ENCODE peak calls at places on chromosome 9, in eight cellular contexts. C is colonic mucosa, M is A172, G is adipocyte, I is GM03348, R is GM19239, X is fibroblast of pulmonary artery, T is breast epithelium. Z is an unnamed sample.

GRCh38 chr9:95155211-95155610 is 162.3 kb downstream of the FANCC start:
- DNase-seq in C (no peak), M (no peak), G (no peak), I (no peak), R (no peak), X (no peak), T (no peak), Z (no peak)

GRCh38 chr9:129669946-129670345 is 4.5 kb downstream of the PRRX2 start:
- DNase-seq in C (no peak), M (no peak), G (peak; percentile 84), I (peak; percentile 56), R (no peak), X (no peak), T (no peak), Z (no peak)

GRCh38 chr9:113349434-113350337 is at the start of gene BSPRY:
- DNase-seq in C (peak; percentile 63), M (no peak), G (no peak), I (peak; percentile 38), R (peak; percentile 50), X (no peak), T (no peak), Z (no peak)

GRCh38 chr9:114804504-114804903 is 1.3 kb downstream of the TNFSF15 start:
- DNase-seq in C (peak; percentile 84), M (peak; percentile 91), G (peak; percentile 71), I (peak; percentile 48), R (no peak), X (peak; percentile 77), T (peak; percentile 34), Z (no peak)

GRCh38 chr9:85729882-85730281 is 11.9 kb downstream of the AGTPBP1 start:
- DNase-seq in C (no peak), M (no peak), G (no peak), I (no peak), R (no peak), X (no peak), T (no peak), Z (no peak)

GRCh38 chr9:105693435-105694275 is 686 bp upstream of the TMEM38B start:
- DNase-seq in C (no peak), M (no peak), G (peak; percentile 20), I (no peak), R (no peak), X (no peak), T (no peak), Z (no peak)

GRCh38 chr9:137025120-137025966 is 2.7 kb downstream of the ABCA2 start:
- DNase-seq in C (peak; percentile 59), M (no peak), G (no peak), I (no peak), R (no peak), X (no peak), T (peak; percentile 79), Z (no peak)

GRCh38 chr9:124266139-124266825 is 8.5 kb downstream of the NEK6 start:
- DNase-seq in C (no peak), M (no peak), G (no peak), I (no peak), R (no peak), X (no peak), T (no peak), Z (no peak)

GRCh38 chr9:134671341-134672113 is 29.9 kb downstream of the COL5A1 start:
- DNase-seq in C (no peak), M (peak; percentile 68), G (peak; percentile 30), I (no peak), R (no peak), X (no peak), T (no peak), Z (no peak)

GRCh38 chr9:135985459-135985774 is 24.2 kb upstream of the UBAC1 start:
- DNase-seq in C (no peak), M (no peak), G (no peak), I (no peak), R (no peak), X (no peak), T (no peak), Z (no peak)

GRCh38 chr9:124341455-124342170 is 73.6 kb downstream of the PSMB7 start:
- DNase-seq in C (no peak), M (no peak), G (no peak), I (no peak), R (no peak), X (no peak), T (no peak), Z (no peak)

GRCh38 chr9:131398204-131398603 is 4.3 kb downstream of the PRRC2B start:
- DNase-seq in C (no peak), M (no peak), G (no peak), I (no peak), R (peak; percentile 62), X (no peak), T (peak; percentile 50), Z (no peak)

GRCh38 chr9:2241461-2241874 is 226.3 kb downstream of the SMARCA2 start:
- DNase-seq in C (peak; percentile 22), M (no peak), G (no peak), I (peak; percentile 66), R (no peak), X (peak; percentile 92), T (no peak), Z (no peak)

GRCh38 chr9:92680166-92681119 is 10.5 kb upstream of the IPPK start:
- DNase-seq in C (no peak), M (no peak), G (no peak), I (no peak), R (no peak), X (no peak), T (no peak), Z (no peak)

GRCh38 chr9:38141751-38142150 is 72.7 kb upstream of the SHB start:
- DNase-seq in C (no peak), M (peak; percentile 78), G (peak; percentile 57), I (peak; percentile 77), R (no peak), X (peak; percentile 52), T (no peak), Z (no peak)

GRCh38 chr9:7089391-7089790 is 331.6 kb downstream of the KDM4C start:
- DNase-seq in C (no peak), M (no peak), G (no peak), I (no peak), R (no peak), X (no peak), T (no peak), Z (no peak)

GRCh38 chr9:137006116-137007003 is 10.0 kb upstream of the CLIC3 start:
- DNase-seq in C (no peak), M (no peak), G (no peak), I (no peak), R (no peak), X (peak; percentile 43), T (no peak), Z (no peak)

GRCh38 chr9:131734165-131734610 is 5.7 kb downstream of the RAPGEF1 start:
- DNase-seq in C (peak; percentile 89), M (peak; percentile 64), G (peak; percentile 22), I (no peak), R (no peak), X (peak; percentile 47), T (peak; percentile 55), Z (no peak)

GRCh38 chr9:72145093-72145492 is 4.1 kb upstream of the GDA start:
- DNase-seq in C (no peak), M (no peak), G (no peak), I (no peak), R (no peak), X (no peak), T (no peak), Z (no peak)

GRCh38 chr9:137974746-137975526 is 97.4 kb downstream of the CACNA1B start:
- DNase-seq in C (no peak), M (no peak), G (no peak), I (no peak), R (no peak), X (no peak), T (no peak), Z (no peak)

GRCh38 chr9:27565669-27566068 is 7.6 kb downstream of the C9orf72 start:
- DNase-seq in C (no peak), M (no peak), G (no peak), I (no peak), R (no peak), X (no peak), T (no peak), Z (no peak)

GRCh38 chr9:127979333-127980055 is 1.3 kb downstream of the EEIG1 start:
- DNase-seq in C (peak; percentile 76), M (peak; percentile 58), G (peak; percentile 76), I (peak; percentile 70), R (peak; percentile 53), X (peak; percentile 54), T (no peak), Z (no peak)

GRCh38 chr9:136939996-136940525 is 4.5 kb downstream of the FBXW5 start:
- DNase-seq in C (no peak), M (no peak), G (no peak), I (no peak), R (no peak), X (no peak), T (no peak), Z (no peak)

GRCh38 chr9:35172878-35173277 is 11.1 kb downstream of the UNC13B start:
- DNase-seq in C (no peak), M (no peak), G (no peak), I (no peak), R (no peak), X (no peak), T (no peak), Z (no peak)

GRCh38 chr9:94806307-94806893 is 79.9 kb downstream of the AOPEP start:
- DNase-seq in C (no peak), M (peak; percentile 31), G (no peak), I (no peak), R (no peak), X (peak; percentile 49), T (no peak), Z (no peak)

GRCh38 chr9:115668506-115668905 is 485.1 kb upstream of the PAPPA start:
- DNase-seq in C (no peak), M (peak; percentile 61), G (peak; percentile 83), I (peak; percentile 74), R (no peak), X (peak; percentile 94), T (no peak), Z (no peak)

GRCh38 chr9:108544866-108545265 is 310.9 kb downstream of the ACTL7B start:
- DNase-seq in C (no peak), M (no peak), G (no peak), I (no peak), R (no peak), X (no peak), T (no peak), Z (no peak)

GRCh38 chr9:123562844-123563346 is 206.9 kb downstream of the CRB2 start:
- DNase-seq in C (no peak), M (peak; percentile 75), G (peak; percentile 62), I (peak; percentile 82), R (no peak), X (peak; percentile 68), T (no peak), Z (no peak)

GRCh38 chr9:78676623-78677022 is 379.7 kb downstream of the PSAT1 start:
- DNase-seq in C (no peak), M (no peak), G (peak; percentile 39), I (peak; percentile 55), R (no peak), X (peak; percentile 7), T (no peak), Z (no peak)

GRCh38 chr9:83623634-83623991 is 670 bp downstream of the IDNK start:
- DNase-seq in C (peak; percentile 42), M (no peak), G (no peak), I (peak; percentile 20), R (peak; percentile 8), X (no peak), T (no peak), Z (no peak)

Z was measured in thoracic aorta.